ENCODE peak calls at places on chromosome X, in seven cellular contexts. A is A673, B is gastrocnemius medialis, M is Karpas-422, T is testis, S is pancreas, J is HCT116. R is an unnamed sample.

GRCh38 chrX:110125435-110125834 is 122.5 kb downstream of the TMEM164 start:
- DNase-seq in A (peak), T (no peak), B (no peak), M (peak), J (no peak), S (no peak), R (no peak)

GRCh38 chrX:154353172-154353843 is 21.1 kb downstream of the FLNA start:
- DNase-seq in T (no peak), M (no peak), J (no peak), B (no peak), S (peak), A (no peak), R (no peak)

GRCh38 chrX:8803326-8803725 is 2.1 kb upstream of the FAM9A start:
- DNase-seq in T (no peak), S (no peak), J (no peak), M (no peak), A (no peak), B (no peak), R (no peak)

GRCh38 chrX:122092978-122093377 is 1045.6 kb downstream of the GLUD2 start:
- DNase-seq in B (no peak), T (no peak), S (no peak), M (no peak), J (no peak), A (no peak), R (no peak)

GRCh38 chrX:3052864-3053263 is 11.6 kb downstream of the ARSF start:
- DNase-seq in S (no peak), M (no peak), T (no peak), B (no peak), A (no peak), J (no peak), R (no peak)

GRCh38 chrX:15838017-15838416 is 16.6 kb downstream of the AP1S2 start:
- DNase-seq in A (peak), M (peak), B (no peak), J (no peak), T (no peak), S (no peak), R (no peak)

GRCh38 chrX:30065226-30065625 is 150.1 kb upstream of the MAGEB2 start:
- DNase-seq in S (no peak), B (no peak), M (no peak), T (no peak), A (no peak), J (no peak), R (peak)

GRCh38 chrX:19798423-19798822 is 89.0 kb downstream of the SH3KBP1 start:
- DNase-seq in B (no peak), S (no peak), M (no peak), A (no peak), T (no peak), J (no peak), R (no peak)

GRCh38 chrX:11890843-11891514 is 132.9 kb downstream of the MSL3 start:
- DNase-seq in S (peak), B (peak), T (no peak), J (no peak), A (no peak), M (no peak), R (no peak)

GRCh38 chrX:16778545-16778944 is 7.7 kb upstream of the TXLNG start:
- DNase-seq in J (no peak), B (no peak), S (no peak), T (no peak), M (no peak), A (no peak), R (no peak)

GRCh38 chrX:9378980-9379696 is 85.7 kb upstream of the TBL1X start:
- DNase-seq in S (no peak), B (no peak), T (no peak), A (no peak), J (no peak), M (no peak), R (no peak)

GRCh38 chrX:107691024-107691448 is 62.7 kb downstream of the PRPS1 start:
- DNase-seq in A (no peak), S (no peak), B (no peak), M (no peak), T (peak), J (no peak), R (no peak)

GRCh38 chrX:111181883-111182400 is 86.0 kb downstream of the PAK3 start:
- DNase-seq in B (no peak), A (no peak), S (no peak), J (no peak), T (peak), M (no peak), R (no peak)

GRCh38 chrX:20224814-20225487 is 41.8 kb downstream of the RPS6KA3 start:
- DNase-seq in B (no peak), M (no peak), S (no peak), A (no peak), T (no peak), J (no peak), R (no peak)

GRCh38 chrX:72258174-72258573 is 18.9 kb downstream of the RPS4X start:
- DNase-seq in M (no peak), A (no peak), J (no peak), S (no peak), T (no peak), B (no peak), R (peak)

GRCh38 chrX:41922125-41922521 is 1.2 kb downstream of the CASK start:
- DNase-seq in S (no peak), J (no peak), A (peak), T (peak), M (no peak), B (no peak), R (no peak)

GRCh38 chrX:113297456-113297855 is 456.8 kb upstream of the AMOT start:
- DNase-seq in T (no peak), B (no peak), A (no peak), M (no peak), J (no peak), S (no peak), R (no peak)

GRCh38 chrX:106862972-106863688 is 40.0 kb downstream of the RIPPLY1 start:
- DNase-seq in M (peak), T (peak), A (peak), B (no peak), S (peak), J (peak), R (no peak)

GRCh38 chrX:46325312-46325877 is 219.8 kb downstream of the ZNF674 start:
- DNase-seq in M (no peak), J (peak), S (no peak), A (peak), B (no peak), T (no peak), R (peak)

GRCh38 chrX:46324166-46324565 is 221.1 kb downstream of the ZNF674 start:
- DNase-seq in S (no peak), J (no peak), T (no peak), B (no peak), A (no peak), M (no peak), R (no peak)

GRCh38 chrX:46318551-46318950 is 226.7 kb downstream of the ZNF674 start:
- DNase-seq in M (no peak), T (no peak), B (no peak), A (peak), S (no peak), J (no peak), R (no peak)

GRCh38 chrX:46317158-46317557 is 228.1 kb downstream of the ZNF674 start:
- DNase-seq in B (no peak), S (no peak), A (peak), M (no peak), J (peak), T (no peak), R (no peak)

DNA sequence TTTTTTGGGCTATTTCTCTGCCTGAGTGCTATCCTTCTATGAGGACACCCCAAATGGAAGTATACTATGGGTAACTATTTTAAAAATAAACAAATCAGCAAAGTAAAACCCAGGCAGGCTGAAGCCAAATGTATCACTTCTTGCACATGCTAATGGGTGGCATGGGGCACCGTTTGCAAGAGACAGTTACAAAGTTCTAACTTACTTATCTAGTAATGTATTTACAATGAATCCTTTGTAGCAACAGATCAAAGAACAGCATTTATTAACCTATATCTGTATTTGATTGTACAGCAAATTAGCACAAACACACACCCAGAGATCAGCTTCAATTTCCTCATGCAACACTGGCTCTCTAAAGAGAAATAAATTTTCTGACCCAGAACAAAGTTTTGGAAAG is 225.5 kb downstream of the ZNF674 start:
- DNase-seq in B (no peak), M (no peak), A (no peak), T (peak), S (no peak), J (no peak), R (no peak)
- H3K27ac ChIP-seq in B (no peak), M (no peak), A (peak), T (no peak), S (no peak), J (peak), R (no peak)

GRCh38 chrX:131728295-131729145 is 184.6 kb downstream of the OR13H1 start:
- DNase-seq in T (peak), B (no peak), J (no peak), A (peak), S (peak), M (peak), R (no peak)
- H3K4me3 ChIP-seq in T (no peak), B (no peak), J (no peak), A (peak), S (peak), M (peak), R (no peak)

GRCh38 chrX:39513836-39514235 is 583.9 kb downstream of the BCOR start:
- DNase-seq in J (no peak), B (peak), M (no peak), T (peak), S (no peak), A (no peak), R (no peak)

GRCh38 chrX:39519566-39520301 is 578.0 kb downstream of the BCOR start:
- DNase-seq in A (no peak), T (no peak), S (no peak), M (no peak), J (no peak), B (peak), R (no peak)

GRCh38 chrX:39516399-39516798 is 581.4 kb downstream of the BCOR start:
- DNase-seq in J (no peak), M (no peak), T (no peak), S (no peak), A (no peak), B (no peak), R (no peak)

GRCh38 chrX:39518451-39519212 is 579.1 kb downstream of the BCOR start:
- DNase-seq in M (no peak), A (no peak), B (peak), T (no peak), S (peak), J (no peak), R (no peak)

DNA sequence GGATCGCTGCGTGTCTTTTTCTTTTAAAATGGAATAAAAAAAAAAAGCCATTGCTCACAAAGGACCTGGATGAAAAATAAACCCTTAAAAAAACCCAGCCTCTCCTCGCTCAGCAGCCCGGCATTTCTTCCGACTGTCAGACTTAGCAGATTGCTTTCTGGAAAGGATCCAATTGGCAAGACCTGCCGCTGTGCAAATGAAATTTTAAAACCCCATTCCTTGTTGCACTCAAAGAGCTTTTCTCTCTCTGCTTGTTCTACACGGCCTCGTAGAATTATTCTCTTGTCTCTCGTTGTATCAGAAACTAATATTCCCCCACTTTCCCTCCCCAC is 578.6 kb downstream of the BCOR start:
- DNase-seq in S (peak), B (no peak), T (peak), A (peak), M (no peak), J (no peak), R (no peak)
- H3K27ac ChIP-seq in S (no peak), B (peak), T (no peak), A (no peak), M (no peak), J (no peak), R (no peak)

GRCh38 chrX:73850124-73851013 is 287.4 kb downstream of the CHIC1 start:
- DNase-seq in J (peak), A (peak), T (peak), M (peak), B (no peak), S (peak), R (no peak)
- H3K4me3 ChIP-seq in J (no peak), A (peak), T (no peak), M (peak), B (no peak), S (no peak), R (no peak)